ENCODE peak calls at places on chromosomes 16 and 17, in six cellular contexts. One of them, this sample, is unnamed.

GRCh38 chr16:69190598-69190997 is 3.6 kb downstream of the SNTB2 start:
- DNase-seq in amygdala: no peak
- DNase-seq in A549: no peak
- DNase-seq in activated CD4-positive, CD25-positive, alpha-beta regulatory T cell: no peak
- DNase-seq in stimulated activated CD8-positive, alpha-beta memory T cell treated with anti-CD3 and anti-CD28 coated beads, Interleukin-15, amount 100 ng/mL, for 1 hour: no peak
- DNase-seq in T follicular helper cell: no peak
- DNase-seq in this sample: peak; percentile 50

GRCh38 chr17:45808845-45809244 is 24.7 kb downstream of the CRHR1 start:
- DNase-seq in activated CD4-positive, CD25-positive, alpha-beta regulatory T cell: no peak
- DNase-seq in amygdala: no peak
- DNase-seq in stimulated activated CD8-positive, alpha-beta memory T cell treated with anti-CD3 and anti-CD28 coated beads, Interleukin-15, amount 100 ng/mL, for 1 hour: no peak
- DNase-seq in A549: no peak
- DNase-seq in T follicular helper cell: no peak
- DNase-seq in this sample: no peak

GRCh38 chr17:50560931-50561750 is 626 bp downstream of the CACNA1G start:
- DNase-seq in T follicular helper cell: no peak
- DNase-seq in A549: no peak
- DNase-seq in amygdala: no peak
- DNase-seq in stimulated activated CD8-positive, alpha-beta memory T cell treated with anti-CD3 and anti-CD28 coated beads, Interleukin-15, amount 100 ng/mL, for 1 hour: no peak
- DNase-seq in activated CD4-positive, CD25-positive, alpha-beta regulatory T cell: no peak
- DNase-seq in this sample: no peak

GRCh38 chr16:73015612-73016487 is 32.1 kb downstream of the ZFHX3 start:
- DNase-seq in T follicular helper cell: no peak
- DNase-seq in stimulated activated CD8-positive, alpha-beta memory T cell treated with anti-CD3 and anti-CD28 coated beads, Interleukin-15, amount 100 ng/mL, for 1 hour: no peak
- DNase-seq in A549: peak; percentile 29
- DNase-seq in activated CD4-positive, CD25-positive, alpha-beta regulatory T cell: no peak
- DNase-seq in amygdala: no peak
- DNase-seq in this sample: peak; percentile 94

GRCh38 chr17:40107266-40107980 is 7.0 kb upstream of the NR1D1 start:
- DNase-seq in stimulated activated CD8-positive, alpha-beta memory T cell treated with anti-CD3 and anti-CD28 coated beads, Interleukin-15, amount 100 ng/mL, for 1 hour: no peak
- DNase-seq in A549: no peak
- DNase-seq in activated CD4-positive, CD25-positive, alpha-beta regulatory T cell: no peak
- DNase-seq in amygdala: peak; percentile 79
- DNase-seq in T follicular helper cell: no peak
- DNase-seq in this sample: no peak

GRCh38 chr16:84462296-84463210 is 41.9 kb downstream of the MEAK7 start:
- DNase-seq in activated CD4-positive, CD25-positive, alpha-beta regulatory T cell: no peak
- DNase-seq in A549: no peak
- DNase-seq in T follicular helper cell: no peak
- DNase-seq in stimulated activated CD8-positive, alpha-beta memory T cell treated with anti-CD3 and anti-CD28 coated beads, Interleukin-15, amount 100 ng/mL, for 1 hour: no peak
- DNase-seq in amygdala: no peak
- DNase-seq in this sample: peak; percentile 57

GRCh38 chr17:58247511-58248363 is 9.4 kb downstream of the LPO start:
- DNase-seq in stimulated activated CD8-positive, alpha-beta memory T cell treated with anti-CD3 and anti-CD28 coated beads, Interleukin-15, amount 100 ng/mL, for 1 hour: no peak
- DNase-seq in A549: no peak
- DNase-seq in T follicular helper cell: no peak
- DNase-seq in amygdala: no peak
- DNase-seq in activated CD4-positive, CD25-positive, alpha-beta regulatory T cell: no peak
- DNase-seq in this sample: no peak

GRCh38 chr17:66091440-66092080 is 100.4 kb downstream of the CEP112 start:
- DNase-seq in stimulated activated CD8-positive, alpha-beta memory T cell treated with anti-CD3 and anti-CD28 coated beads, Interleukin-15, amount 100 ng/mL, for 1 hour: no peak
- DNase-seq in T follicular helper cell: no peak
- DNase-seq in activated CD4-positive, CD25-positive, alpha-beta regulatory T cell: no peak
- DNase-seq in amygdala: no peak
- DNase-seq in A549: no peak
- DNase-seq in this sample: no peak

GRCh38 chr17:28282596-28282995 is 36.4 kb upstream of the TMEM97 start:
- DNase-seq in T follicular helper cell: no peak
- DNase-seq in stimulated activated CD8-positive, alpha-beta memory T cell treated with anti-CD3 and anti-CD28 coated beads, Interleukin-15, amount 100 ng/mL, for 1 hour: no peak
- DNase-seq in amygdala: no peak
- DNase-seq in activated CD4-positive, CD25-positive, alpha-beta regulatory T cell: no peak
- DNase-seq in A549: no peak
- DNase-seq in this sample: peak; percentile 25

GRCh38 chr16:11488304-11488703 is 98.4 kb downstream of the LITAF start:
- DNase-seq in A549: no peak
- DNase-seq in stimulated activated CD8-positive, alpha-beta memory T cell treated with anti-CD3 and anti-CD28 coated beads, Interleukin-15, amount 100 ng/mL, for 1 hour: no peak
- DNase-seq in activated CD4-positive, CD25-positive, alpha-beta regulatory T cell: no peak
- DNase-seq in amygdala: no peak
- DNase-seq in T follicular helper cell: no peak
- DNase-seq in this sample: no peak

GRCh38 chr17:44004761-44005526 is 522 bp downstream of the NAGS start:
- DNase-seq in stimulated activated CD8-positive, alpha-beta memory T cell treated with anti-CD3 and anti-CD28 coated beads, Interleukin-15, amount 100 ng/mL, for 1 hour: no peak
- DNase-seq in activated CD4-positive, CD25-positive, alpha-beta regulatory T cell: no peak
- DNase-seq in T follicular helper cell: no peak
- DNase-seq in A549: no peak
- DNase-seq in amygdala: no peak
- DNase-seq in this sample: no peak

GRCh38 chr16:29664133-29664912 is 1.3 kb downstream of the SPN start:
- DNase-seq in amygdala: no peak
- DNase-seq in A549: no peak
- DNase-seq in T follicular helper cell: no peak
- DNase-seq in activated CD4-positive, CD25-positive, alpha-beta regulatory T cell: no peak
- DNase-seq in stimulated activated CD8-positive, alpha-beta memory T cell treated with anti-CD3 and anti-CD28 coated beads, Interleukin-15, amount 100 ng/mL, for 1 hour: no peak
- DNase-seq in this sample: no peak

GRCh38 chr17:48546187-48546923 is 1.4 kb upstream of the HOXB2 start:
- DNase-seq in activated CD4-positive, CD25-positive, alpha-beta regulatory T cell: no peak
- DNase-seq in T follicular helper cell: no peak
- DNase-seq in amygdala: no peak
- DNase-seq in A549: no peak
- DNase-seq in stimulated activated CD8-positive, alpha-beta memory T cell treated with anti-CD3 and anti-CD28 coated beads, Interleukin-15, amount 100 ng/mL, for 1 hour: no peak
- DNase-seq in this sample: no peak

GRCh38 chr17:17714261-17714866 is 33.1 kb downstream of the RAI1 start:
- DNase-seq in amygdala: no peak
- DNase-seq in activated CD4-positive, CD25-positive, alpha-beta regulatory T cell: no peak
- DNase-seq in A549: no peak
- DNase-seq in T follicular helper cell: no peak
- DNase-seq in stimulated activated CD8-positive, alpha-beta memory T cell treated with anti-CD3 and anti-CD28 coated beads, Interleukin-15, amount 100 ng/mL, for 1 hour: no peak
- DNase-seq in this sample: no peak

GRCh38 chr16:67779256-67780014 is 26.9 kb downstream of the RANBP10 start:
- DNase-seq in T follicular helper cell: no peak
- DNase-seq in activated CD4-positive, CD25-positive, alpha-beta regulatory T cell: no peak
- DNase-seq in stimulated activated CD8-positive, alpha-beta memory T cell treated with anti-CD3 and anti-CD28 coated beads, Interleukin-15, amount 100 ng/mL, for 1 hour: no peak
- DNase-seq in A549: no peak
- DNase-seq in amygdala: no peak
- DNase-seq in this sample: no peak

GRCh38 chr17:7834554-7834890 is 505 bp downstream of the KDM6B start:
- DNase-seq in activated CD4-positive, CD25-positive, alpha-beta regulatory T cell: no peak
- DNase-seq in amygdala: peak; percentile 68
- DNase-seq in T follicular helper cell: peak; percentile 53
- DNase-seq in A549: peak; percentile 50
- DNase-seq in stimulated activated CD8-positive, alpha-beta memory T cell treated with anti-CD3 and anti-CD28 coated beads, Interleukin-15, amount 100 ng/mL, for 1 hour: no peak
- DNase-seq in this sample: no peak

GRCh38 chr16:10625595-10626357 is 45.4 kb upstream of the EMP2 start:
- DNase-seq in A549: peak; percentile 29
- DNase-seq in amygdala: no peak
- DNase-seq in T follicular helper cell: no peak
- DNase-seq in activated CD4-positive, CD25-positive, alpha-beta regulatory T cell: no peak
- DNase-seq in stimulated activated CD8-positive, alpha-beta memory T cell treated with anti-CD3 and anti-CD28 coated beads, Interleukin-15, amount 100 ng/mL, for 1 hour: no peak
- DNase-seq in this sample: no peak